ENCODE peak calls at places on chromosomes 6 and 20, in seven cellular contexts. C is progenitor cell of endocrine pancreas, F is epithelial cell of proximal tubule, U is B cell, O is GM23338, Y is psoas muscle, X is cardiac muscle cell. Q is an unnamed sample.

GRCh38 chr20:50395258-50395729 is 114.9 kb upstream of the PTPN1 start:
- DNase-seq in C (no peak), O (no peak), U (no peak), Y (peak; percentile 90), X (no peak), F (no peak), Q (no peak)

GRCh38 chr20:24046905-24047304 is 58.3 kb upstream of the GGTLC1 start:
- DNase-seq in U (no peak), C (no peak), O (no peak), X (peak; percentile 25), F (no peak), Y (no peak), Q (no peak)

GRCh38 chr6:15804461-15804784 is 141.6 kb upstream of the DTNBP1 start:
- DNase-seq in O (no peak), U (no peak), F (no peak), Y (no peak), C (no peak), X (no peak), Q (no peak)

GRCh38 chr6:118565317-118565960 is 17.3 kb downstream of the PLN start:
- DNase-seq in Y (no peak), C (no peak), O (peak; percentile 79), X (no peak), F (no peak), U (peak; percentile 58), Q (no peak)

GRCh38 chr6:21722488-21722887 is 128.9 kb downstream of the SOX4 start:
- DNase-seq in O (no peak), X (no peak), U (no peak), C (no peak), F (no peak), Y (no peak), Q (no peak)

GRCh38 chr6:147390909-147391536 is 117.5 kb upstream of the SAMD5 start:
- DNase-seq in C (no peak), X (peak; percentile 44), Y (no peak), F (no peak), O (peak; percentile 43), U (no peak), Q (peak; percentile 31)

GRCh38 chr6:43292341-43292740 is 5.7 kb upstream of the SLC22A7 start:
- DNase-seq in F (no peak), Y (no peak), C (no peak), O (no peak), X (no peak), U (no peak), Q (no peak)

GRCh38 chr6:37134622-37135191 is 35.2 kb upstream of the PIM1 start:
- DNase-seq in Y (peak; percentile 64), C (no peak), O (no peak), F (peak; percentile 91), X (peak; percentile 93), U (no peak), Q (no peak)

GRCh38 chr6:101266063-101266462 is 127.4 kb upstream of the GRIK2 start:
- DNase-seq in U (no peak), X (no peak), C (no peak), F (no peak), O (no peak), Y (no peak), Q (no peak)

GRCh38 chr6:2242311-2242710 is 3.1 kb downstream of the GMDS start:
- DNase-seq in X (no peak), O (no peak), C (no peak), Y (no peak), F (no peak), U (no peak), Q (no peak)

GRCh38 chr20:13119583-13119982 is 101.5 kb upstream of the ISM1 start:
- DNase-seq in F (no peak), Y (no peak), C (peak; percentile 22), O (peak; percentile 85), X (peak; percentile 76), U (no peak), Q (no peak)

GRCh38 chr20:61941721-61942405 is 123.8 kb downstream of the TAF4 start:
- DNase-seq in U (no peak), X (no peak), O (no peak), Y (no peak), F (no peak), C (no peak), Q (peak; percentile 13)

GRCh38 chr6:20600831-20601230 is 66.6 kb downstream of the CDKAL1 start:
- DNase-seq in C (no peak), X (no peak), F (no peak), O (no peak), Y (no peak), U (no peak), Q (no peak)

GRCh38 chr6:107877968-107878367 is 53.9 kb upstream of the SCML4 start:
- DNase-seq in X (no peak), F (no peak), Y (no peak), O (no peak), U (no peak), C (no peak), Q (no peak)

GRCh38 chr20:55456316-55456940 is 548.9 kb downstream of the CBLN4 start:
- DNase-seq in Y (no peak), X (no peak), U (no peak), C (no peak), F (peak; percentile 54), O (no peak), Q (no peak)

GRCh38 chr20:14264869-14265268 is 72.5 kb downstream of the FLRT3 start:
- DNase-seq in O (peak; percentile 52), Y (no peak), C (no peak), X (peak; percentile 20), U (no peak), F (no peak), Q (no peak)

GRCh38 chr6:14661188-14661587 is 543.6 kb downstream of the CD83 start:
- DNase-seq in C (no peak), O (no peak), X (no peak), U (peak; percentile 91), Y (no peak), F (peak; percentile 54), Q (no peak)

GRCh38 chr6:150883521-150883920 is 18.0 kb downstream of the MTHFD1L start:
- DNase-seq in O (no peak), F (no peak), C (no peak), X (no peak), Y (no peak), U (no peak), Q (no peak)

GRCh38 chr6:131949909-131950766 is 1.0 kb downstream of the CCN2 start:
- DNase-seq in F (no peak), C (peak; percentile 74), O (peak; percentile 75), X (peak; percentile 96), U (peak; percentile 43), Y (peak; percentile 73), Q (peak; percentile 88)

GRCh38 chr6:151240036-151240685 is 394 bp downstream of the AKAP12 start:
- DNase-seq in O (peak; percentile 96), U (no peak), Y (peak; percentile 80), C (peak; percentile 40), X (peak; percentile 82), F (no peak), Q (peak; percentile 94)

GRCh38 chr6:157774153-157775135 is 48.6 kb upstream of the SNX9 start:
- DNase-seq in F (no peak), O (no peak), U (no peak), X (peak; percentile 46), C (no peak), Y (no peak), Q (peak; percentile 21)

GRCh38 chr6:125808060-125808459 is 17.3 kb downstream of the NCOA7 start:
- DNase-seq in X (no peak), U (no peak), C (no peak), Y (no peak), O (peak; percentile 43), F (no peak), Q (no peak)

GRCh38 chr20:17735206-17735804 is 35.5 kb downstream of the BANF2 start:
- DNase-seq in X (peak; percentile 52), O (no peak), Y (no peak), U (no peak), F (no peak), C (no peak), Q (no peak)

GRCh38 chr6:121573466-121573865 is 138.0 kb downstream of the GJA1 start:
- DNase-seq in F (no peak), O (no peak), C (no peak), X (peak; percentile 49), Y (no peak), U (no peak), Q (no peak)

DNA sequence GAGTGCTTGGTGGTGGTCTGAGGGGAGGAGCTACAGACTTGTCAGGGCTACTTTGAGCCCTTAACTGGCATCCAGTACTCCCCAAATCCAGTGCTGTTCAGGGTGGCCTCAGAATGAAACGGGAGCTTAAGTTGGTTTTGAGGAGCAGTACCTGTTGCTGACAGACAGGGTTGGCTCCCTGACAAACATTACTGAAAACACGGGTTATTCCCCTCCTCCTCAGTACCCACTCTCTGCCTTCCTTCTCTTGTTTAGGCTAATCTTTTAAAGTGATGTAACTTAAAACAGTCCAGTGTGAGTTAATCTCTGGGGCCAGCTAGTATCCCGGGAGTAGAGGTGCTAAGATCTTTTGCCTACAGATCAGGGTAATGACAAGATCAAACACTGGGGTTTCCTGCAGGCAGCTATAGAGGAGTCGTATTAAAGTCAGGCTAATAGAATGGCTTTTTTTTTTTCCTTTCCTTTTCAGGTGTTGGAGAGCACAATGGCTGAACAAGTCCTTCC is 3.7 kb downstream of the TNFAIP3 start:
- DNase-seq in Y (no peak), C (no peak), U (peak; percentile 41), F (no peak), O (peak; percentile 28), X (no peak), Q (no peak)
- TF ChIP-seq CTCF in Y (peak; percentile 4), C (no peak), U (peak; percentile 38), F (no peak), O (no peak), X (no peak), Q (no peak)

DNA sequence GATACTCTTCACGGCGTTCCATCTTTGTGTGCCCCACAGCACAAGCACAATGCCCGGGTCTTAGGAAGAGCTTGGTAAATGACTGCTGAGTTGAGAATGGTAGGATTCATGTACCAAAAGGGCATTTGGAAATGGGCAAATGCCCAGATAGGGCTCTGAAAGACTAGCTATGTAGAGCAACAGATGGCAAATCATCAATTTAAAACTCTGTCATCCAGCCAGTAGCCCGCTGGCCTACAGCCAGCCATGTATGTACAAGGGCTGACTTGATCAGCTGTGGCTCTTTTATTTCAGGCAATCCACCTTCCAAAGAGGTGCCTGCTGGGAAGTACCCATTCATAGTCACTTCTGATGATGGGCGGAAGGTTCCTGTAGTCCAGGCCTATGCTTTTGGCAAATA is 35.1 kb downstream of the NT5E start:
- DNase-seq in U (no peak), O (no peak), X (no peak), Y (no peak), C (no peak), F (no peak), Q (no peak)
- TF ChIP-seq CTCF in U (no peak), O (no peak), X (no peak), Y (no peak), C (no peak), F (no peak), Q (no peak)

DNA sequence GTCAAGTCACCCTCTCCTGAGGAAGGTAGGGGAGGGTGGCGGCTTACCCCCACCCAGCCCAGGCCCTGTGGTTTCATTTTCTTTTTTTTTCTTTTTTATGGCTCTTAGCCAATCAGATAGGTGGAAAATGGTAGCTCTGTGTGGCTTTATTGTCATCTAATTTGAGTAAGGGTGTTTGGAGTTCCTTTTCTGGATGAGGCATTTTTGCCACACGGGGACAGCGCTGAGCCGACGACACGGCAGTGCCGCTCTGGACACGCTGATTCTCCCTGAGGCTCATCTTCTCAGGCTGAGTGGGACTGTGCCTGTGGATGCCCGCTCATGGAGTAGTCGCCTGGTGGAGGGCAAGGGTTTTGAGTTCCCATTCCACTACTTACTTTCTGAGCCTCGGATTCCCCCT is 37.6 kb upstream of the ANGPT4 start:
- DNase-seq in O (peak; percentile 47), Y (no peak), C (no peak), F (no peak), U (no peak), X (peak; percentile 14), Q (peak; percentile 65)
- TF ChIP-seq CTCF in O (peak; percentile 54), Y (peak; percentile 7), C (peak; percentile 32), F (peak; percentile 58), U (no peak), X (peak; percentile 48), Q (peak; percentile 20)

GRCh38 chr6:28868873-28869272 is 54.9 kb downstream of the TRIM27 start:
- DNase-seq in O (no peak), F (no peak), U (no peak), X (no peak), C (no peak), Y (no peak), Q (no peak)
- TF ChIP-seq CTCF in O (no peak), F (no peak), U (no peak), X (no peak), C (no peak), Y (no peak), Q (no peak)